ENCODE peak calls at places on chromosomes 13 and 19, in four cellular contexts. P, E, L and N are unnamed samples.

GRCh38 chr19:45200614-45201013 is 22.0 kb downstream of the BLOC1S3 start:
- DNase-seq in E (no peak), L (peak), P (peak), N (peak)

GRCh38 chr19:18636969-18637629 is at the start of gene KLHL26:
- DNase-seq in P (no peak), L (no peak), E (no peak), N (no peak)

GRCh38 chr13:42855416-42855815 is 74.0 kb downstream of the FAM216B start:
- DNase-seq in L (no peak), E (no peak), P (no peak), N (no peak)

GRCh38 chr19:47601180-47601904 is 7.6 kb upstream of the BICRA start:
- DNase-seq in P (no peak), L (no peak), E (no peak), N (peak)

GRCh38 chr13:57665471-57665870 is 33.9 kb downstream of the PCDH17 start:
- DNase-seq in E (no peak), P (no peak), L (no peak), N (no peak)

GRCh38 chr13:112900691-112901091 is 68.3 kb upstream of the MCF2L start:
- DNase-seq in P (no peak), E (no peak), L (no peak), N (peak)

GRCh38 chr13:43301341-43301969 is 278.1 kb downstream of the DNAJC15 start:
- DNase-seq in E (no peak), L (peak), P (peak), N (no peak)

GRCh38 chr19:3643592-3644313 is 17.2 kb upstream of the CACTIN start:
- DNase-seq in P (no peak), L (no peak), E (no peak), N (no peak)

GRCh38 chr13:113412440-113412839 is 40.8 kb downstream of the ADPRHL1 start:
- DNase-seq in P (no peak), L (no peak), E (no peak), N (no peak)

GRCh38 chr13:48181482-48182145 is 51.4 kb upstream of the ITM2B start:
- DNase-seq in E (no peak), P (no peak), L (no peak), N (no peak)

GRCh38 chr13:44969858-44970484 is 19.3 kb downstream of the NUFIP1 start:
- DNase-seq in P (peak), E (no peak), L (peak), N (no peak)

GRCh38 chr19:58476498-58477015 is 405 bp downstream of the ZNF446 start:
- DNase-seq in L (no peak), E (no peak), P (peak), N (no peak)

GRCh38 chr19:43779820-43780219 is 953 bp downstream of the KCNN4 start:
- DNase-seq in P (no peak), E (no peak), L (no peak), N (no peak)

GRCh38 chr13:101529419-101529818 is 76.9 kb downstream of the ITGBL1 start:
- DNase-seq in P (peak), L (peak), E (no peak), N (no peak)

GRCh38 chr19:784541-784940 is 12.7 kb upstream of the PTBP1 start:
- DNase-seq in P (no peak), L (no peak), E (no peak), N (no peak)

GRCh38 chr13:31629085-31629785 is 110.1 kb upstream of the RXFP2 start:
- DNase-seq in P (peak), L (peak), E (no peak), N (no peak)

GRCh38 chr19:41882568-41883462 is at the start of gene ARHGEF1:
- DNase-seq in E (no peak), L (no peak), P (peak), N (peak)

GRCh38 chr19:10052602-10053360 is 33.3 kb upstream of the SHFL start:
- DNase-seq in L (no peak), E (no peak), P (no peak), N (no peak)

GRCh38 chr13:27035892-27036235 is 135.7 kb downstream of the USP12 start:
- DNase-seq in E (no peak), P (no peak), L (peak), N (no peak)

GRCh38 chr19:28012361-28012760 is 1200.6 kb downstream of the UQCRFS1 start:
- DNase-seq in P (no peak), L (no peak), E (no peak), N (peak)

GRCh38 chr13:98265669-98266551 is 88.8 kb upstream of the RNF113B start:
- DNase-seq in E (no peak), L (peak), P (peak), N (peak)